ENCODE peak calls at places on chromosome 13, in six cellular contexts. S is suprapubic skin, L is foreskin fibroblast, A is NB4, V is WERI-Rb-1, R is tibial artery. C is an unnamed sample.

GRCh38 chr13:43072394-43072793 is 49.0 kb downstream of the DNAJC15 start:
- DNase-seq in S (no peak), L (peak), A (peak), V (no peak), R (peak), C (no peak)

GRCh38 chr13:112117955-112118302 is 51.0 kb downstream of the SOX1 start:
- DNase-seq in S (no peak), L (no peak), A (no peak), V (no peak), R (no peak), C (no peak)

GRCh38 chr13:31951215-31951678 is 80.3 kb upstream of the FRY start:
- DNase-seq in S (no peak), L (peak), A (peak), V (peak), R (peak), C (no peak)

GRCh38 chr13:29564828-29565227 is 30.7 kb downstream of the SLC7A1 start:
- DNase-seq in S (no peak), L (no peak), A (no peak), V (no peak), R (no peak), C (no peak)

GRCh38 chr13:68027311-68027710 is 797.2 kb upstream of the PCDH9 start:
- DNase-seq in S (no peak), L (no peak), A (no peak), V (no peak), R (no peak), C (no peak)

GRCh38 chr13:114173753-114174152 is 5.3 kb upstream of the CFAP97D2 start:
- DNase-seq in S (no peak), L (peak), A (no peak), V (no peak), R (no peak), C (no peak)

GRCh38 chr13:46168341-46168740 is 13.6 kb downstream of the LCP1 start:
- DNase-seq in S (no peak), L (peak), A (peak), V (no peak), R (peak), C (peak)

GRCh38 chr13:111337206-111337605 is 16.8 kb downstream of the TEX29 start:
- DNase-seq in S (no peak), L (peak), A (no peak), V (no peak), R (no peak), C (peak)

GRCh38 chr13:78764665-78765064 is 105.7 kb upstream of the OBI1 start:
- DNase-seq in S (no peak), L (no peak), A (no peak), V (no peak), R (no peak), C (no peak)
- TF ChIP-seq CTCF in S (no peak), L (no peak), A (no peak), V (no peak), R (no peak), C (no peak)

DNA sequence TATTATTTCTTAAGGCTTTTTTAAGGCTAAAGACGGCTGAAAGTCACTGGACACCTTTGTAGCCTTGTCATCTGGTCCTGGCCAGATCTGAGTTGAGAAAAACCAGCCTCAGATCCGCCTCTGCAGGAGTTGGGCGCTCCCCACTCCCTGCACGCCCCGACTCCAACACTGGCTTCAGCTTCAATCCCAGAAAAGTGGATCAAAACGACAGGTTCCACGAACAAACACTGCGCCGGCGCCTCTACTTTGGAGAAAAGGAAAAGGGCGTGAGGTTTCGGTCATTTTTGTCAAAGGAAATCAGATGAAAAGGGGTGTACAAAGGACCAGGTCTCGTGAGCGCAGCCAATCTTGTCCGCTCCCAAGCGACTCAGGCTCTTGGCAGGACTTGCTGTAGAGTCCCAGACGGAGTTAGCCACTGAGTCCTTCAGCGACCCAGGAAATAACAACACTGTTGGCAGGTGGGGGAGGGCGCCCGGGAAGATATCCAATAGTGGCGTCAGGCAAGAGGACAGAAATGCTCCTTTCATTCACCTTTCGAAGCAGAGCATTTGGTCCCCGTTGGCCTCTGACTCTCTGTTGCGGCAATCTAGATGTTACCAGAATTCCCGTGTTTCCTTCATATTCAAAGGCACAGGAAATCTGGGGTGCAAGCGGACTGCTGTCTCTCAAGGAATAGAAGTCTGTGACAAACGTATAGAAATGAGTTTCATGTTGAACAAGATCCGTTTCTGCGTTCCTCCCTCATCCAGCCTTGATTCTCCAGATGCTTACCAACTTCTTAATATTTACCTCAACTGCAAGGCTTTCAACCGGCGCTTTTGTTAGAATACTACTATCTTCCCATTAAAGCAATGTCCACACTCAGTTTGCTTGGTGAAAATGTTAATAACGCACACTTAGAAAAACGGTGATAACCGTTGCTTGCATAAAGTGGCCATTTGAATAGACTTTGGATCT is 1.8 kb upstream of the CCNA1 start:
- DNase-seq in S (no peak), L (peak), A (no peak), V (peak), R (no peak), C (no peak)
- H3K4me3 ChIP-seq in S (peak), L (no peak), A (peak), V (peak), R (peak), C (peak)

GRCh38 chr13:101152184-101152583 is 264.1 kb downstream of the NALCN start:
- DNase-seq in S (no peak), L (peak), A (no peak), V (no peak), R (no peak), C (no peak)

GRCh38 chr13:101157261-101157660 is 259.0 kb downstream of the NALCN start:
- DNase-seq in S (no peak), L (peak), A (no peak), V (no peak), R (no peak), C (peak)

GRCh38 chr13:101150998-101151397 is 265.3 kb downstream of the NALCN start:
- DNase-seq in S (no peak), L (peak), A (no peak), V (peak), R (no peak), C (no peak)

GRCh38 chr13:101155920-101156319 is 260.4 kb downstream of the NALCN start:
- DNase-seq in S (no peak), L (peak), A (no peak), V (no peak), R (no peak), C (no peak)
- TF ChIP-seq CTCF in S (no peak), L (peak), A (peak), V (peak), R (no peak), C (peak)

GRCh38 chr13:99322297-99323103 is 15.3 kb upstream of the GPR183 start:
- DNase-seq in S (no peak), L (peak), A (peak), V (no peak), R (no peak), C (no peak)
- H3K4me3 ChIP-seq in S (no peak), L (no peak), A (no peak), V (no peak), R (no peak), C (no peak)

DNA sequence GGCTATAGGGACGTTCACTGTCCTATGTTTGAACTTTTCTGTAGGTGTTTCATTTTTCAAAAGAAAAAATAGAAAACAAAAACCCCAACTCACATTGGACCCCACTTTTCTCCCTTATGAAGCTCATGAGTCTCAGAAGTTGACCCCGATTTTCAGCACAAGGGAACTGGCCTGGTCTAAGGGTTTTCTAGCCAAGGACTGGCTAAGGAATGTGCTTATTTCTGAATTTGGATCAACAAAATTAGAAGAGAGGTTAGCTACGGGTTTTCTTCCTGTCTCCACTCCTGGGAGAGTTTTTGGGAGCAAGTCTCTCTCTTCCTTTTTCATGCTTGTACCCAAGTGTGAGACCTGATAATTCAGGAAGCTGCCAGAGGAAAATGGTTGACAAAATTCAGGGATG is 453.2 kb downstream of the KLF12 start:
- DNase-seq in S (no peak), L (no peak), A (no peak), V (no peak), R (no peak), C (no peak)
- TF ChIP-seq CTCF in S (no peak), L (no peak), A (no peak), V (no peak), R (no peak), C (no peak)

DNA sequence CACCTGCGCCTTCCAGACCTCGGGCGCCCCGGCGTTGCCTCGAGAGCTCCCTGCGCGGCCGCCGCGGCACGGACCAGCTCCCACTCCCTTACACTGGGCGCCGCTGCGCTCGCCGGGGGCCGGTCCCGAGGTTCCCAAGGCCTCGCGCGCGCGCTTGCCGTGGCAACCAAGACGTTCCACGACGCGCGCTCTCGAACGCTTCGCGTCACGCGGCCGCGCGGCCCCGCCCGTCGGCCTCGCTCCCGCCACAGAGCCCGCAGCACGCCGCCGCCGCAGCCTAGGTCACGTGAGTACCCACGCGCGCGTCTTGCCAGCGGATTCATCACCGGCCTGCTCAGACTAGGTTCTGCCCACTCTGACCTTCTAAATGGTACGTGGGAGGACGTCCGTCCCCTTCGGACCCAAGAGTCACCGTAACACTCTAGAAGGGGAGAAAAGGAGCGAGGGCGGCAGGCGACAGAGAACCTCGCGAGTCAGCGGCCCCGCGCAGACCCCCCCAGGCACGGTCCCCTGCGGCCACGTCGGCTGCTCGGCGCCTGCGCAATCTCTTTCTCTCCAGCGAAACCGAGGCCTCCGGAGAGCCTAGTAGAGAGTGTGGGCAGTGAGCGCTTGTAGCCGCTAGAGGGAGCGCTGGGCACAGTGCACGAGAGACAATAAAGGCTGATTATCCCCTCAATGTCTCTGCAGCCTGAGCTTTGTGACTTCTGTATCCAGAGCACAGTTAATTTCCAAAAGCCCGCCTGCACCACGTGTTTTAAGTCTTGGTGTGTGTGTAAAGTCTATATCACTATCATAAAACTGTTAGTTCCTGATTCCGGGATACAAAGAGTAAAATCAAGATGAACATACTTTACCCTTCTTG is at the start of gene SPART:
- DNase-seq in S (peak), L (peak), A (peak), V (peak), R (peak), C (no peak)
- H3K4me3 ChIP-seq in S (peak), L (peak), A (peak), V (peak), R (peak), C (peak)

C was measured in epithelial cell of proximal tubule.